ENCODE peak calls at places on chromosomes 5 and 9, in ten cellular contexts. H is A549; Y is neural progenitor cell; O is brain microvascular endothelial cell; N is AG04450; Z is MCF 10A; G is CD4-positive, alpha-beta T cell; C is GM10248; A is WTC11; M is astrocyte of the spinal cord. T is an unnamed sample.

GRCh38 chr9:113187935-113188595 is 33.0 kb downstream of the FKBP15 start:
- DNase-seq in H (peak), Y (no peak), O (peak), N (peak), Z (peak), G (no peak), C (no peak), A (no peak), M (peak), T (peak)

GRCh38 chr5:9498541-9499497 is 47.1 kb downstream of the SEMA5A start:
- DNase-seq in H (peak), Y (peak), O (peak), N (no peak), Z (peak), G (no peak), C (no peak), A (peak), M (peak), T (peak)

GRCh38 chr5:172571413-172571812 is 69.7 kb upstream of the NEURL1B start:
- DNase-seq in H (no peak), Y (no peak), O (no peak), N (no peak), Z (no peak), G (no peak), C (no peak), A (no peak), M (no peak), T (no peak)

GRCh38 chr5:73544429-73545402 is 20.7 kb downstream of the ANKRA2 start:
- DNase-seq in H (peak), Y (no peak), O (no peak), N (no peak), Z (peak), G (no peak), C (no peak), A (no peak), M (no peak), T (no peak)

GRCh38 chr9:126799051-126799450 is 5.8 kb upstream of the ZBTB43 start:
- DNase-seq in H (no peak), Y (no peak), O (no peak), N (no peak), Z (no peak), G (no peak), C (no peak), A (no peak), M (no peak), T (no peak)

GRCh38 chr9:93651521-93651950 is 75.2 kb downstream of the PHF2 start:
- DNase-seq in H (no peak), Y (no peak), O (no peak), N (no peak), Z (no peak), G (no peak), C (no peak), A (peak), M (no peak), T (no peak)

GRCh38 chr5:59661939-59662615 is 231.4 kb downstream of the PDE4D start:
- DNase-seq in H (no peak), Y (no peak), O (no peak), N (no peak), Z (no peak), G (no peak), C (no peak), A (no peak), M (peak), T (no peak)

GRCh38 chr5:146690880-146691355 is 174.9 kb upstream of the GPR151 start:
- DNase-seq in H (no peak), Y (no peak), O (no peak), N (no peak), Z (no peak), G (no peak), C (no peak), A (no peak), M (no peak), T (no peak)

GRCh38 chr5:96781734-96782064 is 26.0 kb downstream of the ERAP1 start:
- DNase-seq in H (no peak), Y (no peak), O (no peak), N (no peak), Z (no peak), G (no peak), C (no peak), A (no peak), M (no peak), T (no peak)

GRCh38 chr5:67234671-67235176 is 38.1 kb upstream of the CD180 start:
- DNase-seq in H (no peak), Y (no peak), O (peak), N (peak), Z (peak), G (no peak), C (no peak), A (no peak), M (peak), T (peak)

GRCh38 chr5:56545016-56545415 is 270.3 kb upstream of the MAP3K1 start:
- DNase-seq in H (no peak), Y (no peak), O (no peak), N (no peak), Z (no peak), G (no peak), C (no peak), A (no peak), M (no peak), T (no peak)

GRCh38 chr5:176389114-176389768 is 690 bp downstream of the HIGD2A start:
- DNase-seq in H (no peak), Y (no peak), O (no peak), N (no peak), Z (no peak), G (no peak), C (no peak), A (no peak), M (no peak), T (no peak)

GRCh38 chr9:35501941-35502340 is 12.0 kb downstream of the RUSC2 start:
- DNase-seq in H (no peak), Y (no peak), O (no peak), N (no peak), Z (no peak), G (no peak), C (no peak), A (no peak), M (no peak), T (no peak)

GRCh38 chr9:98603821-98604383 is 104.8 kb downstream of the GABBR2 start:
- DNase-seq in H (no peak), Y (no peak), O (no peak), N (no peak), Z (peak), G (no peak), C (no peak), A (no peak), M (peak), T (no peak)

GRCh38 chr9:137579259-137579604 is 507 bp upstream of the DPH7 start:
- DNase-seq in H (no peak), Y (no peak), O (no peak), N (no peak), Z (no peak), G (no peak), C (no peak), A (no peak), M (no peak), T (no peak)

GRCh38 chr5:62791059-62791458 is 212.4 kb downstream of the LRRC70 start:
- DNase-seq in H (peak), Y (peak), O (peak), N (no peak), Z (peak), G (no peak), C (no peak), A (no peak), M (peak), T (no peak)

GRCh38 chr5:67283275-67283987 is 86.8 kb upstream of the CD180 start:
- DNase-seq in H (no peak), Y (peak), O (no peak), N (no peak), Z (no peak), G (no peak), C (no peak), A (no peak), M (no peak), T (no peak)

GRCh38 chr9:84750152-84750865 is 80.8 kb downstream of the NTRK2 start:
- DNase-seq in H (no peak), Y (no peak), O (no peak), N (no peak), Z (peak), G (no peak), C (no peak), A (no peak), M (no peak), T (peak)

GRCh38 chr9:126633881-126634558 is 20.3 kb downstream of the LMX1B start:
- DNase-seq in H (no peak), Y (no peak), O (no peak), N (no peak), Z (no peak), G (no peak), C (no peak), A (no peak), M (no peak), T (no peak)

GRCh38 chr9:18542837-18543405 is 69.0 kb downstream of the ADAMTSL1 start:
- DNase-seq in H (no peak), Y (no peak), O (no peak), N (no peak), Z (no peak), G (no peak), C (no peak), A (no peak), M (peak), T (peak)

GRCh38 chr5:121982500-121983261 is 20.9 kb downstream of the SRFBP1 start:
- DNase-seq in H (no peak), Y (no peak), O (no peak), N (no peak), Z (peak), G (no peak), C (no peak), A (no peak), M (peak), T (no peak)

GRCh38 chr5:96854067-96854466 is 22.2 kb upstream of the ERAP2 start:
- DNase-seq in H (no peak), Y (no peak), O (no peak), N (no peak), Z (no peak), G (no peak), C (no peak), A (no peak), M (no peak), T (no peak)

GRCh38 chr9:35432076-35432475 is 57.8 kb upstream of the RUSC2 start:
- DNase-seq in H (no peak), Y (no peak), O (no peak), N (no peak), Z (peak), G (no peak), C (no peak), A (no peak), M (no peak), T (no peak)

DNA sequence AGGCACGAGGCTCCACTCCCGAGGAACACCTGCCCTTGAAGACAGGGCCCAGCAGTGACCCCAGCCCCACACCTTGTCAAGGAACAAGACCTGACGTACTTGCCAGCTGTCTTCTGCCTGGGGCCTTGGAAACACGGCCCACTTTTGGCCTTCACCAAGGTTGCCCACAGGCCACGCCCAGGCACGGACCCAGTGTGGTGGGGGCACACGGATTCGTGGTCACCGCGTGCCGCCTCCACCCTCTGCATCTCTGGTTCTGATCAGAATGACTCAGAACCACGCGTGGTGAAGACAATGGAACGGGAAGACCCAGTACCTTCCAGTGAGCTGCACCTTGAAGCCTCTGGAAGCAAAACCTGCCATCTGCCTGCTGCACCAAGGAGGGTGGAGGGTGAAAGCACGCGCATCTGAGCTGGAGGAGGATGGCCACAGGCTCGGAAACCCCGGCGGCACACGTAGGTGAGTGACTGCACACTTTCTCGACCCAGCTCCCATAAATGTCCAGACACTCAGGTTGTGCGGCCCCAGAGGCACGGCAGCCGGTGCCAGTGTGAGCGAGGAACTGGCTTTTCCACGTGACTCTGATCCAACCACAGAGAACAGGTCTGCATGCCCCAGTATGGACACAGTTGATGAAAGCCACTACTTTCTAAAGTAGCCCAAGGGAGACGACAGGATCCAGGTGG is 36.5 kb downstream of the LPCAT1 start:
- DNase-seq in H (no peak), Y (no peak), O (no peak), N (no peak), Z (no peak), G (no peak), C (no peak), A (no peak), M (no peak), T (no peak)
- TF ChIP-seq CTCF in H (no peak), Y (no peak), O (no peak), N (no peak), Z (no peak), G (no peak), C (no peak), A (no peak), M (no peak), T (no peak)

GRCh38 chr5:84251503-84251902 is 133.2 kb downstream of the EDIL3 start:
- DNase-seq in H (no peak), Y (no peak), O (no peak), N (no peak), Z (no peak), G (no peak), C (no peak), A (no peak), M (no peak), T (no peak)

GRCh38 chr5:84255318-84255717 is 129.4 kb downstream of the EDIL3 start:
- DNase-seq in H (peak), Y (peak), O (no peak), N (no peak), Z (peak), G (no peak), C (no peak), A (no peak), M (peak), T (no peak)

GRCh38 chr5:84248013-84248412 is 136.7 kb downstream of the EDIL3 start:
- DNase-seq in H (peak), Y (no peak), O (no peak), N (no peak), Z (no peak), G (no peak), C (no peak), A (no peak), M (no peak), T (no peak)

GRCh38 chr5:84253946-84254345 is 130.7 kb downstream of the EDIL3 start:
- DNase-seq in H (no peak), Y (no peak), O (no peak), N (no peak), Z (no peak), G (no peak), C (no peak), A (no peak), M (no peak), T (no peak)

DNA sequence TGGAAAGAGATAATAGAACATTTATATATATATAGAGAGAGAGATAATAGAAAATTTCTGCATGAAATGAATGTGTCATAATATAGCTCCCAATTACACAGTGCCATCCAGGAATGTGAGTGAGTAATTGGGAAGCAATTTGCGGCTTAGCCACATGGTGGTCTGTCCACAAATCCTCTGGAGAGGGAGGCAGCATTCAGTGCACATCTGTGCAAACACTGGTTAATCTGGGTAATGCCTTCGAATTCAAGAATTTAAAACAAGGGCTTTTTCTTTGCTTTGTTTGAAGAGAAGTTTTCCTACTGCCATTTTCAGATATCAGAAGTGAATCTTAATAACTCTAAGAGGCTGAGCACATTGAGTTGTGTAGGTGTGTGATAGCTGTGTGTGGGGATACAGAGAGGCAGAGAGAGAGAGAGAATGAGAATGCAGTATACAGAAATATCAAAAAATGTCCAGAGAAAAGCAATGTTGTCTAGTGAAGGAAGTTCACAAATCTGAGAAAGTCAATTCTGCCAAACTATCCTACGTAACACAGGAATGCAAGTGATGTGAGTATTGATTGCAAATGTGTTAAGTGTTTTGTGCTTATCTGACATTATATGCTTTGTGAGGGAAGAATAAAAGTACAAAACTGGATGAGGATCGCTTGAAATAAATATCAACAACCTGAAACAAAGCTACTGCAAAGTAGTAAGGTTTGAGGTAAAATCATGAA is 134.6 kb downstream of the EDIL3 start:
- DNase-seq in H (peak), Y (peak), O (peak), N (peak), Z (peak), G (no peak), C (no peak), A (no peak), M (peak), T (no peak)
- TF ChIP-seq CTCF in H (no peak), Y (peak), O (peak), N (no peak), Z (no peak), G (no peak), C (no peak), A (no peak), M (no peak), T (no peak)

DNA sequence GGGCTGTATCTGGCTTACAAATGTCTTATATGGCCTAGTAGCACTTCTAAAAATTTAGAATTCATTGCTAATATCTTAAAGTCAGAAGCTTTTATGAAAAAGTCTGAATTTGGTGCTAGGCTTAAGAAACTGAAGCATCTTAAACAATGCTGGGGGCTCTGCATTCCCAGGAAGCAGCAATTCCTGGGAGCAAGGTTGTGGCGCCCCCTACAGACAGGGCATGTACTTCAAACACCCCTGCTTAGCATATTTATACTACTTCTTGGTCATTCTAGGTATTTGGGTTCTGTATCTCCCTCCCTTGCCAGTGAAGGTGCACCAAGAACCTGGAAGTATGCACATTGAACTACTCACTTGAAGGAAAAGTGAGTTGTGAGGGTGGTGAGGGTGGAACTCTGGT is 64.6 kb upstream of the GRIA1 start:
- DNase-seq in H (peak), Y (no peak), O (no peak), N (no peak), Z (peak), G (no peak), C (no peak), A (peak), M (no peak), T (no peak)
- TF ChIP-seq CTCF in H (no peak), Y (peak), O (peak), N (no peak), Z (peak), G (no peak), C (no peak), A (peak), M (no peak), T (peak)

DNA sequence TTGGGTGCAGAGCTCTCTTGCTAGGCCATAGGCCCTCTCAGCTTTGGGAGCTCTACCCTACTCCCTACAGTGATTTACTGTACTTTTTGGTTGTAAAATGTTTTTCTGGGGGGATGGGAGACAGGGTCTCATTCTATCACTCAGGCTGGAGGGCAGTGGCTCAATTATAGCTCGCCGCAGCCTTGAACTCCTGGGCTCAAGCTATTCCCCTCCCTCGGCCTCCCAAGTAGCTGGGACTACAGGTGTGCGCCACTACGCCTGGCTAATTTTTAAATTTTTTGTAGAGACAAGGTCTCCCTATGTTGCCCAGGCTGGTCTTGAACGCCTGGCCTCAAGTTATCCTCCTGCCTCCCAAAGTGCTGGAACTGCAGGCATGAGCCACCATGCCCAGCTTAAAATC is 21.7 kb upstream of the RNF130 start:
- DNase-seq in H (no peak), Y (no peak), O (no peak), N (no peak), Z (no peak), G (no peak), C (no peak), A (no peak), M (no peak), T (no peak)
- TF ChIP-seq CTCF in H (no peak), Y (no peak), O (no peak), N (no peak), Z (no peak), G (no peak), C (no peak), A (no peak), M (no peak), T (no peak)

GRCh38 chr5:149153751-149154610 is 12.7 kb downstream of the ABLIM3 start:
- DNase-seq in H (peak), Y (no peak), O (no peak), N (no peak), Z (peak), G (no peak), C (no peak), A (no peak), M (peak), T (peak)
- TF ChIP-seq CTCF in H (no peak), Y (no peak), O (no peak), N (no peak), Z (no peak), G (no peak), C (no peak), A (no peak), M (no peak), T (no peak)

GRCh38 chr5:160792281-160792680 is 59.7 kb downstream of the ATP10B start:
- DNase-seq in H (no peak), Y (no peak), O (no peak), N (no peak), Z (peak), G (no peak), C (no peak), A (no peak), M (no peak), T (no peak)

GRCh38 chr5:160787247-160787646 is 64.8 kb downstream of the ATP10B start:
- DNase-seq in H (peak), Y (peak), O (no peak), N (no peak), Z (peak), G (no peak), C (no peak), A (peak), M (no peak), T (no peak)

GRCh38 chr5:160793500-160793899 is 58.5 kb downstream of the ATP10B start:
- DNase-seq in H (no peak), Y (no peak), O (no peak), N (no peak), Z (no peak), G (no peak), C (no peak), A (no peak), M (no peak), T (no peak)

GRCh38 chr5:160792732-160793454 is 59.1 kb downstream of the ATP10B start:
- DNase-seq in H (no peak), Y (no peak), O (no peak), N (no peak), Z (no peak), G (no peak), C (no peak), A (no peak), M (no peak), T (no peak)

DNA sequence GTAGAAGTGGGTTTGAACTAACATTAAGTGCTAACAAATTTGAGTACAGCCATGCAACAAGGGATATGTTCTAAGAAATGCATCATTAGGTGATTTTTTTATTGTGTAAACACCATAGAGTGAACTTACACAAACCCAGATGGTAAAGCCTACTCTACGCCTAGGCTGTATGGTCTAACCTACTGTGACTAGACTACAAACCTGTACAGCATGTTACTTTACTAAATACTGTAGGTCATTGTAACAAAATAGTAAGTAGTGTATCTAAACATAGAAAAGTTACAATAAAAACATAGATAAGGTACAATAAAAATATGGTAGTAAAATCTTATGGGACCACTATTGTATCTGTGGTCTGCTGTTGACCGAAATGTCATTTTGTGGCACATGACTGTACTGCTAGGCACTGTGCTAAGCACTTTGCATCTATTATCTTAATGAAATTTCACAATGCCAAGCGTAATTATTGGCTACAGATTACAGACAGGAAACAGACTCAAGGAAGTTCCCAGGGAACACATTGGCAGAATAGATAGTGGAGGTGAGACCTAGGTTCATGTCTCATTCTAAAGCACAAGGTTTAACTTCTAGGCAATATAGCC is 62.7 kb downstream of the ATP10B start:
- DNase-seq in H (no peak), Y (no peak), O (no peak), N (no peak), Z (no peak), G (no peak), C (no peak), A (no peak), M (no peak), T (no peak)
- TF ChIP-seq CTCF in H (no peak), Y (no peak), O (no peak), N (no peak), Z (no peak), G (no peak), C (no peak), A (no peak), M (no peak), T (no peak)

GRCh38 chr5:178766936-178767912 is 36.8 kb upstream of the ZNF354A start:
- DNase-seq in H (no peak), Y (peak), O (no peak), N (no peak), Z (no peak), G (no peak), C (no peak), A (peak), M (no peak), T (no peak)
- TF ChIP-seq CTCF in H (no peak), Y (peak), O (no peak), N (no peak), Z (no peak), G (no peak), C (no peak), A (no peak), M (no peak), T (no peak)